ENCODE peak calls at places on chromosome 6, in six cellular contexts. D is K562, W is breast epithelium, P is prostate gland, N is HCT116, H is A549. U is an unnamed sample.

GRCh38 chr6:155340464-155341129 is 26.3 kb upstream of the TFB1M start:
- DNase-seq in D (no peak), W (no peak), P (no peak), N (peak; percentile 16), H (peak; percentile 22), U (no peak)

GRCh38 chr6:14796974-14797762 is 448.7 kb upstream of the JARID2 start:
- DNase-seq in D (no peak), W (no peak), P (no peak), N (no peak), H (no peak), U (no peak)

GRCh38 chr6:118813795-118814194 is 80.2 kb upstream of the ASF1A start:
- DNase-seq in D (no peak), W (no peak), P (no peak), N (no peak), H (no peak), U (no peak)

GRCh38 chr6:50093938-50094272 is 44.2 kb upstream of the DEFB112 start:
- DNase-seq in D (no peak), W (no peak), P (no peak), N (no peak), H (no peak), U (no peak)

GRCh38 chr6:130697661-130698535 is 129.3 kb upstream of the SMLR1 start:
- DNase-seq in D (peak; percentile 17), W (no peak), P (no peak), N (peak; percentile 49), H (peak; percentile 25), U (peak; percentile 74)

GRCh38 chr6:137155830-137156229 is 17.6 kb downstream of the IL22RA2 start:
- DNase-seq in D (no peak), W (peak; percentile 47), P (no peak), N (no peak), H (no peak), U (no peak)

GRCh38 chr6:125924169-125924568 is 32.4 kb upstream of the HINT3 start:
- DNase-seq in D (peak; percentile 62), W (no peak), P (no peak), N (no peak), H (no peak), U (no peak)

GRCh38 chr6:37033819-37034790 is 28.6 kb downstream of the FGD2 start:
- DNase-seq in D (no peak), W (no peak), P (no peak), N (no peak), H (no peak), U (no peak)

GRCh38 chr6:57262901-57263694 is 41.0 kb upstream of the RAB23 start:
- DNase-seq in D (no peak), W (no peak), P (no peak), N (no peak), H (no peak), U (no peak)

GRCh38 chr6:53718597-53719460 is 53.3 kb upstream of the KLHL31 start:
- DNase-seq in D (peak; percentile 51), W (no peak), P (peak; percentile 71), N (peak; percentile 65), H (peak; percentile 64), U (no peak)

GRCh38 chr6:12490904-12491571 is 200.9 kb downstream of the EDN1 start:
- DNase-seq in D (no peak), W (no peak), P (no peak), N (no peak), H (peak; percentile 80), U (no peak)

GRCh38 chr6:84623956-84624680 is 140.3 kb downstream of the TBX18 start:
- DNase-seq in D (no peak), W (no peak), P (no peak), N (no peak), H (no peak), U (no peak)

GRCh38 chr6:109714611-109715010 is 23.5 kb downstream of the FIG4 start:
- DNase-seq in D (no peak), W (no peak), P (no peak), N (no peak), H (no peak), U (no peak)

GRCh38 chr6:148471624-148472494 is 129.2 kb downstream of the SASH1 start:
- DNase-seq in D (no peak), W (no peak), P (no peak), N (no peak), H (no peak), U (no peak)

GRCh38 chr6:150316936-150317335 is 51.9 kb upstream of the IYD start:
- DNase-seq in D (no peak), W (no peak), P (no peak), N (no peak), H (no peak), U (no peak)

GRCh38 chr6:103983860-103984259 is 875.9 kb downstream of the HACE1 start:
- DNase-seq in D (no peak), W (no peak), P (no peak), N (no peak), H (no peak), U (no peak)

GRCh38 chr6:70563540-70563939 is 3.2 kb upstream of the SDHAF4 start:
- DNase-seq in D (no peak), W (no peak), P (no peak), N (no peak), H (peak; percentile 2), U (no peak)

GRCh38 chr6:84696181-84696580 is 68.2 kb downstream of the TBX18 start:
- DNase-seq in D (no peak), W (no peak), P (no peak), N (no peak), H (no peak), U (no peak)

GRCh38 chr6:71228461-71229041 is 60.1 kb upstream of the OGFRL1 start:
- DNase-seq in D (no peak), W (no peak), P (no peak), N (no peak), H (no peak), U (no peak)

GRCh38 chr6:4133941-4134838 is 1.2 kb downstream of the ECI2 start:
- DNase-seq in D (peak; percentile 52), W (no peak), P (peak; percentile 25), N (no peak), H (no peak), U (peak; percentile 37)

GRCh38 chr6:133768656-133769295 is 120.1 kb upstream of the TCF21 start:
- DNase-seq in D (no peak), W (no peak), P (no peak), N (no peak), H (no peak), U (no peak)

GRCh38 chr6:16162003-16162402 is 33.1 kb downstream of the MYLIP start:
- DNase-seq in D (no peak), W (no peak), P (no peak), N (no peak), H (no peak), U (no peak)

DNA sequence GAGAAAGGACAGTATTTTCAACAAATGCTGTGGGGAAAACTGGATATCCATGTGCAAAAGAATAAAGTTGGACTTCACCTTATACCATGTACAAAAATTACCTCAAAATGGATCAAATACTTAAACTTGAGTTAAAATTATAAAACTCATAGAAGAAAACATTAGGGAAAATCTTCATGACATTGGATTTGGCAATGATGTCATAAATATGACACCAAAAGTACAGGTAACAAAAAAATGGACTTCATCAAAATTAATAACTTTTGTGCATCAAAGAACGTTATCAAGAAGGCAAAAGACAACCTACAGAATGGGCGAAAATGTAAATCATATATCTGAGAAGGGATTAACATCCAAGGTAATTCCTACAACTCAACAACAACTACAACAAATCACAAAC is 355.3 kb upstream of the SOX4 start:
- DNase-seq in D (no peak), W (no peak), P (no peak), N (no peak), H (no peak), U (no peak)
- TF ChIP-seq POLR2A in D (no peak), W (no peak), P (no peak), N (no peak), H (no peak), U (no peak)

GRCh38 chr6:138666636-138667035 is 106.9 kb upstream of the CCDC28A start:
- DNase-seq in D (no peak), W (no peak), P (no peak), N (no peak), H (no peak), U (no peak)
- H3K27ac ChIP-seq in D (no peak overlapping the region), W (no peak overlapping the region), P (no peak overlapping the region), N (no peak overlapping the region), H (no peak overlapping the region), U (no peak overlapping the region)

GRCh38 chr6:164665328-164665727 is 644.1 kb downstream of the C6orf118 start:
- DNase-seq in D (no peak), W (no peak), P (no peak), N (no peak), H (no peak), U (no peak)
- H3K9me3 ChIP-seq in D (peaks cover 1% of the 10 kb centered on the region), W (no peaks in the 10 kb centered on the region), P (no peaks in the 10 kb centered on the region), N (no peaks in the 10 kb centered on the region), H (no peaks in the 10 kb centered on the region), U (no peaks in the 10 kb centered on the region)

DNA sequence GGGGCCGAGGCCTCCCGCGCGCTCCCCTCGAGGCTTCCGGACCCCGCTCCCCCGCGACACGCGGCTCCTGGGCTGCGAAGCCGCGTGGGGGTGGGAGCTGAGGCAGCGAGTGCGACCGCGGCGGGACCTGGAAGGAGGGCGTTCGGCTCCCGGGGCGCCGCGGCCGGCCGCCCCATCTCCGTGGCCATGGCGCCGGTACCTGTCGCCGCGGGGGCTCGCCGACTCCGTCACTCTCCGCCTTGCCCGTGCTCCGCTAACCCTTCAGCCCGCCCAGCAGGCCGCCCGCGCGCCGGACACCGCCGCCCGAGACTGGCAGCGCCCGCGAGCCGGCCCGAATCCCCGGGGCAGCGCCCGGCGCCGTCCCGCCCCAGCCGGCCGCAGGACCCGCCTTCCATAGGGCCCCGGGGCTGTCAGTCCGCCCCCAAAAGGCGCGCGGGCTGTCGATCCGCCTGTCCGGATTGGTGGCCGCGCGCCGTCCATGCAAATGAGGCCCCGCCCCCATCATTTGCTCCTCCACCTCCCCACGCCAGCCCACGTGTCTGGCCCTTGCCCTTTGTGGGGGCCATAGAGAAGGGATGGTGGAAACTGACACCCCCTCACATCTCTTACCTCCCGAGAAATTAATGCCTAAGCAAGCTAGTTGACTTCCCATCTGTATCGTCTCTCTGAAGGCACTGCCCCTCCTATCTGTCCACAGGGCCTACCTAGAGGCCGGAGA is at the start of gene FKBP5:
- DNase-seq in D (peak; percentile 99), W (peak; percentile 93), P (peak; percentile 97), N (peak; percentile 70), H (peak; percentile 89), U (peak; percentile 99)
- TF ChIP-seq POLR2A in D (peak; percentile 70), W (no peak), P (peak; percentile 96), N (peak; percentile 85), H (peak; percentile 79), U (peak; percentile 91)

DNA sequence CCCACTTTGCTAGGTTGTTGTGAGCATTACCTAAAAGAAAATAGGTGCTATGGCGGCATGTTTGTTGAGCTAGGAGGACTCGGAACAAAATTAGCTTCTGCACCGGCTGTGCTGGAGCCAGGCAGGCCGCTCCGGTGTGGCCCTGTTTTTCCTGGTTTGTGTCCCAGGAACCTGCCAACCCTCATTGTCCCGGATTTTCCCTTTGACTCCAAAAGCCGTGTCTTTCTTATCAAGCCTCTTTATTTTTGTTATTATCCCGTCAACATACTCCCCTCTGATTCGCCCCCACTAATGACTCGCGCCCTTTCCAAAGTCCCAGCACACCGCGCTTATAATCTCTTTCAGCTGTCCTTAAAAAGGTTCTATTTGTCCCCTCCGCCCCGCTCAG is 117.0 kb downstream of the MYLK4 start:
- DNase-seq in D (no peak), W (no peak), P (no peak), N (no peak), H (no peak), U (no peak)
- H3K27ac ChIP-seq in D (no peak overlapping the region), W (peak overlapping the region; percentile 90), P (peak overlapping the region; percentile 66), N (peak overlapping the region; percentile 73), H (peak overlapping the region; percentile 95), U (no peak overlapping the region)